ENCODE peak calls at places on chromosomes 2 and 18, in seven cellular contexts. F is aorta, M is SJSA1, I is A549, G is suprapubic skin, C is fibroblast of lung, N is neural progenitor cell. A is an unnamed sample. For H3K9me3 and H3K4me1, the result is how much of the 10 kb centered on the place peaks cover.

GRCh38 chr2:190545082-190545481 is 10.6 kb upstream of the NEMP2 start:
- DNase-seq in M (peak), I (no peak), G (no peak), C (no peak), F (no peak), N (no peak), A (no peak)

GRCh38 chr2:42164046-42164445 is 5.1 kb upstream of the EML4 start:
- DNase-seq in N (no peak), I (no peak), C (no peak), F (no peak), M (no peak), G (no peak), A (no peak)

GRCh38 chr2:41736105-41736567 is 311.7 kb upstream of the PKDCC start:
- DNase-seq in G (no peak), C (peak), M (no peak), F (no peak), N (no peak), I (no peak), A (no peak)

GRCh38 chr2:72126186-72127100 is 21.2 kb downstream of the CYP26B1 start:
- DNase-seq in I (no peak), F (no peak), G (peak), C (no peak), N (no peak), M (no peak), A (no peak)

GRCh38 chr2:212737773-212738172 is 199.2 kb upstream of the ERBB4 start:
- DNase-seq in I (no peak), F (no peak), C (peak), G (no peak), N (no peak), M (no peak), A (no peak)

GRCh38 chr2:101893676-101894381 is 97.9 kb upstream of the IL1R2 start:
- DNase-seq in M (no peak), N (peak), C (no peak), I (no peak), G (no peak), F (no peak), A (no peak)

GRCh38 chr2:127612111-127612822 is 33.7 kb upstream of the GPR17 start:
- DNase-seq in N (no peak), F (peak), I (no peak), C (no peak), M (no peak), G (peak), A (no peak)

GRCh38 chr2:26979761-26980160 is 9.3 kb downstream of the MAPRE3 start:
- DNase-seq in G (no peak), N (no peak), C (peak), F (no peak), I (no peak), M (no peak), A (no peak)

GRCh38 chr18:54162431-54162830 is 62.0 kb downstream of the MBD2 start:
- DNase-seq in G (no peak), I (no peak), M (peak), N (no peak), F (no peak), C (peak), A (no peak)

GRCh38 chr2:12950957-12951656 is 234.4 kb downstream of the TRIB2 start:
- DNase-seq in G (no peak), I (no peak), F (no peak), C (peak), M (peak), N (no peak), A (no peak)
- H3K4me3 ChIP-seq in G (no peak), I (no peak), F (no peak), C (no peak), M (no peak), N (no peak), A (no peak)

GRCh38 chr18:76875390-76876330 is 53.3 kb downstream of the ZNF236 start:
- DNase-seq in G (no peak), N (peak), M (peak), I (peak), C (peak), F (no peak), A (peak)
- H3K9me3 ChIP-seq in G (under half), N (under half), M (under half), I (under half), C (under half), F (under half), A (under half)

DNA sequence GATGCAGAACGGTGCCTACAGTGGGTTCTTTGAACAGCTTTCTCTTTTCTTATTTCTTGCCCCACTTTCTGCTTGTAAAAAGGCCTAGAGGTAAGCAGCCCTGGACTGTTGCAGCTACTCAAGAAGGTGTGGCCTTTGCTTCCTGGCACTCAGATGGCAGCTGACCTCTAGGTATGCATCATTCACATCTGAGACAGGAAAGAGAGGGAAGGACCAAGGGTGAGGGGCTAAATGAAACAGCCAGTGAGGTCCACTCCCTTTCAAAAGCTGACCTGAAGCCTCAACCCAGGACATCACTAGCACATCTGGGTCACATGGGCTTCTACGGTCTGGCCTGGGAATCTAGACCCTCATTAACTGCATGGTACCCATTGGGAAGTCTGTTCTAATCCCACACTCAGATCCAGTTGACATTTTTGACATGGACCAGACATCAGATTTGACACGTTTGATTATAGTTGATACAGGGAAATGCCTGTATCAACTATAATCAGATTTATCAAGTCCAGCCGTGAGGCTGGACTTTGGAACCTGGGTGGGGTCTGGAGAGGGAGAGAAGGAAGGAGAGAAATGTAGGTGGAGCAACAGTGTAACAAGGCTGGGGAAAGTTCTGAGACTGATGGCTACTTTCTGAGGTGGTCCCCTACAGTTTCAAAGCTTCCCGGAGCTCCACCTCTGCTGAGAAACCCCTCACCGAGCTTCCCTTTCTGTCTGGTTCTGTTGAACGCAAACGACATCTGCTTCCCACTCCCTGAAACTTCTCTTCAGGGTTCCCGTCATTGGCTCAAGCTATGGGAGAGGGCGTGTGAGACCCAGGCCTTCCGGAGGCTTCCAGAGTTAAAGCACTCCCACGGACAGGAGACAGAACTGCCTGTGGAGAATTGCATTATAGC is 60.1 kb downstream of the E2F6 start:
- DNase-seq in N (no peak), C (no peak), M (no peak), F (no peak), G (no peak), I (no peak), A (no peak)
- H3K4me1 ChIP-seq in N (under half), C (under half), M (under half), F (under half), G (under half), I (under half), A (under half)

GRCh38 chr18:80149667-80150066 is 40.6 kb downstream of the ADNP2 start:
- DNase-seq in F (no peak), M (no peak), N (no peak), G (no peak), I (no peak), C (no peak), A (no peak)
- H3K4me3 ChIP-seq in F (no peak), M (no peak), N (no peak), G (no peak), I (no peak), C (no peak), A (no peak)

DNA sequence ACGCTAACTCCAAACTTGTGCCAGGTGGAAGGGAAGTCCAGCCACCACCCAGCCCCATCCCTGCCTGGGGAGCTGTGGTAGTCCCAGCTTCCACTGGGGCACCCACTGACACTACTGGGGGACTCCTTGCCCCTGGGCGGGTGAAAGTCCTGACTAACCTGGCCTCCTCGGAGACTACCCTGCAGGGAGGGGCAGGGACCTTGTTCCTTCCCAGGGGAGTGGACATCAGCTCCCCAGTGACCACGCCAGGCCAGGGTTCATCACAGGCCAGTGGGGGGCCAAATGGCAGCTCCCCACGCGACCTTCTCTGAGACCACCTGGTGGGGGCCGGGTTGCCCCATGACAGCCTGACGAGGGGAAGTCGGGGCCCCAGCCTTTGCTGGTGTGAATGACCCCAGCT is 420.0 kb upstream of the SALL3 start:
- DNase-seq in C (no peak), F (peak), N (no peak), M (no peak), G (no peak), I (no peak), A (no peak)
- H3K9me3 ChIP-seq in C (under half), F (under half), N (under half), M (under half), G (under half), I (under half), A (under half)

GRCh38 chr2:20050712-20051517 is 513 bp downstream of the LAPTM4A start:
- DNase-seq in G (peak), C (peak), N (peak), I (peak), F (no peak), M (peak), A (peak)

GRCh38 chr2:20048488-20049443 is 2.7 kb downstream of the LAPTM4A start:
- DNase-seq in M (no peak), I (no peak), C (no peak), G (no peak), F (no peak), N (peak), A (no peak)

GRCh38 chr2:20051518-20052228 is at the start of gene LAPTM4A:
- DNase-seq in M (peak), N (peak), C (peak), G (peak), F (peak), I (peak), A (peak)

GRCh38 chr2:20049631-20050030 is 1.8 kb downstream of the LAPTM4A start:
- DNase-seq in M (peak), F (no peak), C (peak), I (no peak), N (peak), G (no peak), A (no peak)

DNA sequence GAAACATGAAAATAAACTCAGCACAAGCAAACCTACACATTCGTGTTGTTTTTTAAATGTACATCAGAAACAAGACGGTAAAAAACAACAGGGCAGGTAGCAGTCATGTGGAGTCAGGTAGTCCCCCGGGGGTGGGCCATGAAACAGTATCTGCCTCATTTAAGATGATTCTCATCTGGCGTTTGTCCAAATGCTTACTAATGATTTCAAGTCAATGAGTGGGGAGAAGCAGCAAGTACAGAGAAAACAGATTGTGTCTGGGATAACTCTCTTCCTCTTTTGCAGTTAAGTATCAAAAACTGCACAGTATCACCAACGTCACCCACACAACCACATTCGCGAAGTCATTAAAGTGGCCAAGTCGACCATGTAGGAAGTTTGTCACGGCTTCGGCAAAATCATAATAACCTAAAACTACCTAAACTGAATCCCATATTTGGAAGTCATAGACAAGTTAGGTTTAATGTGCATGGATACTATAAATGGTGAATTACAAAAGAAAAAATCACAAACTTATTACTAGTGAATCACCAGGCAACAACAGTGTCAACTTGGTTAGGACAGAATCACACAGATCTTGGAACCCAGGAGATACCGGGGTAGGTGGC is 1.2 kb downstream of the LAPTM4A start:
- DNase-seq in N (no peak), F (no peak), G (no peak), I (no peak), C (peak), M (peak), A (peak)
- H3K4me1 ChIP-seq in N (under half), F (under half), G (half or more), I (under half), C (under half), M (under half), A (under half)

DNA sequence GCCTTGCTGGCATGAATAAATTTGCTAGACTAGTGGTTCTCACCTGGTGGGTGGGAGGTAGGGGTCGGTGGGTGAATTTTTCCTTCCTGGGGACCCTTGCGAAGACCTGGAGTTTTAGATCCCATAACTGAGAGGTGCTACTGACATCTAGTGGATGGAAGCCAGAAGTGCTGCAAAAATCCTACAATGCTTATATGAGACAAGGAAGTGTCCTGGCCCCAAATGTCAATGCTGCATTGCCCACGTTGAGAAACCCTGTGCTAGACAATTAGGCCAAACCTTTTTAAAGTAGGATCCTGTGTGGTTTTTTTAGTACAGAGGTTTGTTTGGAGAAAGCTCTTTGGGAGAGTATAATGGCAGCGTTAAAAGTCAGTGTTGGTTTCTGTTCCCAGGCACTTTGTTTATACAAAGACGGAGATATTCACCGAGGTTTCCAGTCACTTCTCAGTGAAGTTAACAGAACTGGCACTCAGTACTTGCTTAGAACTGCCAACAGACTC is 9.6 kb downstream of the SERPINB8 start:
- DNase-seq in M (peak), I (peak), C (peak), G (peak), F (no peak), N (peak), A (peak)
- H3K4me3 ChIP-seq in M (peak), I (no peak), C (peak), G (peak), F (peak), N (no peak), A (no peak)